ENCODE peak calls at places on chromosome 7, in six cellular contexts. One of them, this sample, is unnamed.

GRCh38 chr7:92680458-92680857 is 90.3 kb upstream of the FAM133B start:
- DNase-seq in astrocyte: no peak
- DNase-seq in heart left ventricle: no peak
- DNase-seq in cardiac fibroblast: no peak
- DNase-seq in neural progenitor cell: no peak
- DNase-seq in left ventricle myocardium inferior: no peak
- DNase-seq in this sample: no peak

GRCh38 chr7:67692425-67692824 is 695.8 kb downstream of the TYW1 start:
- DNase-seq in astrocyte: peak
- DNase-seq in heart left ventricle: no peak
- DNase-seq in cardiac fibroblast: peak
- DNase-seq in neural progenitor cell: no peak
- DNase-seq in left ventricle myocardium inferior: no peak
- DNase-seq in this sample: no peak

GRCh38 chr7:1917221-1918062 is 247.4 kb downstream of the ELFN1 start:
- DNase-seq in astrocyte: peak
- DNase-seq in heart left ventricle: no peak
- DNase-seq in cardiac fibroblast: peak
- DNase-seq in neural progenitor cell: no peak
- DNase-seq in left ventricle myocardium inferior: no peak
- DNase-seq in this sample: no peak

GRCh38 chr7:4416436-4417092 is 265.5 kb upstream of the FOXK1 start:
- DNase-seq in astrocyte: peak
- DNase-seq in heart left ventricle: no peak
- DNase-seq in cardiac fibroblast: no peak
- DNase-seq in neural progenitor cell: no peak
- DNase-seq in left ventricle myocardium inferior: peak
- DNase-seq in this sample: no peak

GRCh38 chr7:12403287-12404181 is at the start of gene VWDE:
- DNase-seq in astrocyte: peak
- DNase-seq in heart left ventricle: no peak
- DNase-seq in cardiac fibroblast: peak
- DNase-seq in neural progenitor cell: peak
- DNase-seq in left ventricle myocardium inferior: no peak
- DNase-seq in this sample: peak

GRCh38 chr7:55690-56248 is 136.6 kb upstream of the FAM20C start:
- DNase-seq in astrocyte: no peak
- DNase-seq in heart left ventricle: peak
- DNase-seq in cardiac fibroblast: no peak
- DNase-seq in neural progenitor cell: no peak
- DNase-seq in left ventricle myocardium inferior: no peak
- DNase-seq in this sample: no peak

GRCh38 chr7:79820387-79820786 is 314.2 kb upstream of the GNAI1 start:
- DNase-seq in astrocyte: peak
- DNase-seq in heart left ventricle: peak
- DNase-seq in cardiac fibroblast: peak
- DNase-seq in neural progenitor cell: peak
- DNase-seq in left ventricle myocardium inferior: peak
- DNase-seq in this sample: peak

GRCh38 chr7:70410134-70410750 is 721.7 kb upstream of the GALNT17 start:
- DNase-seq in astrocyte: no peak
- DNase-seq in heart left ventricle: no peak
- DNase-seq in cardiac fibroblast: no peak
- DNase-seq in neural progenitor cell: no peak
- DNase-seq in left ventricle myocardium inferior: no peak
- DNase-seq in this sample: no peak

GRCh38 chr7:13990319-13990983 is 985 bp upstream of the ETV1 start:
- DNase-seq in astrocyte: peak
- DNase-seq in heart left ventricle: peak
- DNase-seq in cardiac fibroblast: peak
- DNase-seq in neural progenitor cell: peak
- DNase-seq in left ventricle myocardium inferior: peak
- DNase-seq in this sample: peak

GRCh38 chr7:48250441-48250951 is 79.2 kb downstream of the ABCA13 start:
- DNase-seq in astrocyte: peak
- DNase-seq in heart left ventricle: no peak
- DNase-seq in cardiac fibroblast: peak
- DNase-seq in neural progenitor cell: peak
- DNase-seq in left ventricle myocardium inferior: no peak
- DNase-seq in this sample: no peak

GRCh38 chr7:101728888-101729883 is 88.2 kb upstream of the CUX1 start:
- DNase-seq in astrocyte: peak
- DNase-seq in heart left ventricle: no peak
- DNase-seq in cardiac fibroblast: peak
- DNase-seq in neural progenitor cell: no peak
- DNase-seq in left ventricle myocardium inferior: no peak
- DNase-seq in this sample: no peak

GRCh38 chr7:3861941-3862340 is 560.9 kb downstream of the SDK1 start:
- DNase-seq in astrocyte: peak
- DNase-seq in heart left ventricle: peak
- DNase-seq in cardiac fibroblast: peak
- DNase-seq in neural progenitor cell: no peak
- DNase-seq in left ventricle myocardium inferior: no peak
- DNase-seq in this sample: no peak

GRCh38 chr7:152144557-152145245 is 119.2 kb downstream of the GALNT11 start:
- DNase-seq in astrocyte: no peak
- DNase-seq in heart left ventricle: no peak
- DNase-seq in cardiac fibroblast: no peak
- DNase-seq in neural progenitor cell: no peak
- DNase-seq in left ventricle myocardium inferior: no peak
- DNase-seq in this sample: no peak

GRCh38 chr7:83410989-83411591 is 237.8 kb downstream of the SEMA3E start:
- DNase-seq in astrocyte: peak
- DNase-seq in heart left ventricle: no peak
- DNase-seq in cardiac fibroblast: peak
- DNase-seq in neural progenitor cell: peak
- DNase-seq in left ventricle myocardium inferior: no peak
- DNase-seq in this sample: no peak

GRCh38 chr7:19146699-19147098 is 1.5 kb upstream of the FERD3L start:
- DNase-seq in astrocyte: peak
- DNase-seq in heart left ventricle: no peak
- DNase-seq in cardiac fibroblast: peak
- DNase-seq in neural progenitor cell: peak
- DNase-seq in left ventricle myocardium inferior: no peak
- DNase-seq in this sample: no peak

GRCh38 chr7:82044497-82045080 is 274.7 kb upstream of the HGF start:
- DNase-seq in astrocyte: peak
- DNase-seq in heart left ventricle: peak
- DNase-seq in cardiac fibroblast: peak
- DNase-seq in neural progenitor cell: peak
- DNase-seq in left ventricle myocardium inferior: no peak
- DNase-seq in this sample: no peak

GRCh38 chr7:84105582-84105981 is 89.0 kb downstream of the SEMA3A start:
- DNase-seq in astrocyte: no peak
- DNase-seq in heart left ventricle: no peak
- DNase-seq in cardiac fibroblast: peak
- DNase-seq in neural progenitor cell: no peak
- DNase-seq in left ventricle myocardium inferior: no peak
- DNase-seq in this sample: no peak

GRCh38 chr7:34160261-34160752 is 255.0 kb downstream of the BMPER start:
- DNase-seq in astrocyte: peak
- DNase-seq in heart left ventricle: no peak
- DNase-seq in cardiac fibroblast: peak
- DNase-seq in neural progenitor cell: no peak
- DNase-seq in left ventricle myocardium inferior: no peak
- DNase-seq in this sample: no peak

GRCh38 chr7:116942503-116942902 is 10.8 kb upstream of the ST7 start:
- DNase-seq in astrocyte: no peak
- DNase-seq in heart left ventricle: no peak
- DNase-seq in cardiac fibroblast: no peak
- DNase-seq in neural progenitor cell: no peak
- DNase-seq in left ventricle myocardium inferior: no peak
- DNase-seq in this sample: no peak

GRCh38 chr7:38291117-38291647 is 17.7 kb upstream of the TARP start:
- DNase-seq in astrocyte: no peak
- DNase-seq in heart left ventricle: no peak
- DNase-seq in cardiac fibroblast: no peak
- DNase-seq in neural progenitor cell: no peak
- DNase-seq in left ventricle myocardium inferior: no peak
- DNase-seq in this sample: no peak

GRCh38 chr7:24882989-24883631 is 96.9 kb downstream of the OSBPL3 start:
- DNase-seq in astrocyte: peak
- DNase-seq in heart left ventricle: peak
- DNase-seq in cardiac fibroblast: peak
- DNase-seq in neural progenitor cell: no peak
- DNase-seq in left ventricle myocardium inferior: peak
- DNase-seq in this sample: no peak

DNA sequence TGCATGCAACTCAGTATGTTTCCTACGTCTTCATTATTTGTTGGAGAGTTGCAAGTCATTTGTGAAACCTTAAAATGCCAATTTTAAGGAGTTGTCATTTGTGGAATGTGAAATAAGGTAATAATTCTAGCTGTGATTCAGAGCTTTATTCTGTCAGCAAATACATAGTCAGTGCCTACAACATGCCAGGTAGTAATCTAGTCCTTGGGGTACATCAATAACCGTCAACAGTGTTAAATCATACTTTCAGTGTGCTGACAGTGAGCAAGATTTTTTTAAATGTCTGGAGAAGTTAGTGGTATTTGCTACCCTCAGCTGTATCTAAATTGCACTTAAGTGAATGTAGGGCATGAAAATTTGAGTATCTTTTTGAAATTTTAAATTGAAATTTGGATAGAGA is 36.7 kb downstream of the MPLKIP start:
- DNase-seq in astrocyte: no peak
- DNase-seq in heart left ventricle: no peak
- DNase-seq in cardiac fibroblast: no peak
- DNase-seq in neural progenitor cell: no peak
- DNase-seq in left ventricle myocardium inferior: no peak
- DNase-seq in this sample: no peak
- TF ChIP-seq CTCF in astrocyte: no peak
- TF ChIP-seq CTCF in heart left ventricle: no peak
- TF ChIP-seq CTCF in cardiac fibroblast: no peak
- TF ChIP-seq CTCF in neural progenitor cell: no peak
- TF ChIP-seq CTCF in left ventricle myocardium inferior: no peak
- TF ChIP-seq CTCF in this sample: no peak

GRCh38 chr7:106737202-106737562 is 76.2 kb upstream of the CCDC71L start:
- DNase-seq in astrocyte: peak
- DNase-seq in heart left ventricle: no peak
- DNase-seq in cardiac fibroblast: peak
- DNase-seq in neural progenitor cell: no peak
- DNase-seq in left ventricle myocardium inferior: no peak
- DNase-seq in this sample: no peak
- TF ChIP-seq CTCF in astrocyte: peak
- TF ChIP-seq CTCF in heart left ventricle: peak
- TF ChIP-seq CTCF in cardiac fibroblast: peak
- TF ChIP-seq CTCF in neural progenitor cell: peak
- TF ChIP-seq CTCF in left ventricle myocardium inferior: peak
- TF ChIP-seq CTCF in this sample: peak

DNA sequence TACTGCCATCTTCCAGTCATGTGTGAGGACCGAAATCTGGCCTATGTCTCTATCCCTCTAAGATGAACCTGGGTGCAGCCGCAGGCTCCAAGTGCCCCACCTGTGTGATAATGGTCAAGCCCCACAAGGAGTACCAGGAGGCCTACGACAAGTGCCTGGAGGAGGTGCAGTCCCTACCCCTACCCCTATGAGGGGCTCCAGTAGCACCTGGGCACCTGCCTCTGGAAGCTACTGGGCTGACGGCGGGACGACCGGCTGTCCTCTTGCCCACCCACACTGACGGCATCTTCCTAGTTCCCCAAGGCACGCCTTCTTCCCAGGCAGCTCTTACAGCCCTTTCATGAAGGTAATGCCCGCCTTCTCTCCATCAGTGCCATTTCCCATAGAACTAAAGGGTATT is 47.4 kb downstream of the HOXA1 start:
- DNase-seq in astrocyte: no peak
- DNase-seq in heart left ventricle: no peak
- DNase-seq in cardiac fibroblast: no peak
- DNase-seq in neural progenitor cell: no peak
- DNase-seq in left ventricle myocardium inferior: no peak
- DNase-seq in this sample: no peak
- TF ChIP-seq CTCF in astrocyte: no peak
- TF ChIP-seq CTCF in heart left ventricle: no peak
- TF ChIP-seq CTCF in cardiac fibroblast: no peak
- TF ChIP-seq CTCF in neural progenitor cell: no peak
- TF ChIP-seq CTCF in left ventricle myocardium inferior: no peak
- TF ChIP-seq CTCF in this sample: no peak

GRCh38 chr7:44286182-44286617 is 39.2 kb downstream of the CAMK2B start:
- DNase-seq in astrocyte: no peak
- DNase-seq in heart left ventricle: peak
- DNase-seq in cardiac fibroblast: no peak
- DNase-seq in neural progenitor cell: no peak
- DNase-seq in left ventricle myocardium inferior: peak
- DNase-seq in this sample: peak
- TF ChIP-seq CTCF in astrocyte: no peak
- TF ChIP-seq CTCF in heart left ventricle: no peak
- TF ChIP-seq CTCF in cardiac fibroblast: no peak
- TF ChIP-seq CTCF in neural progenitor cell: peak
- TF ChIP-seq CTCF in left ventricle myocardium inferior: peak
- TF ChIP-seq CTCF in this sample: no peak

GRCh38 chr7:25944777-25945176 is 207.2 kb upstream of the NFE2L3 start:
- DNase-seq in astrocyte: no peak
- DNase-seq in heart left ventricle: no peak
- DNase-seq in cardiac fibroblast: no peak
- DNase-seq in neural progenitor cell: no peak
- DNase-seq in left ventricle myocardium inferior: no peak
- DNase-seq in this sample: no peak

GRCh38 chr7:25947669-25948516 is 204.1 kb upstream of the NFE2L3 start:
- DNase-seq in astrocyte: no peak
- DNase-seq in heart left ventricle: no peak
- DNase-seq in cardiac fibroblast: no peak
- DNase-seq in neural progenitor cell: no peak
- DNase-seq in left ventricle myocardium inferior: no peak
- DNase-seq in this sample: no peak

GRCh38 chr7:25945608-25946007 is 206.4 kb upstream of the NFE2L3 start:
- DNase-seq in astrocyte: no peak
- DNase-seq in heart left ventricle: no peak
- DNase-seq in cardiac fibroblast: no peak
- DNase-seq in neural progenitor cell: no peak
- DNase-seq in left ventricle myocardium inferior: no peak
- DNase-seq in this sample: no peak

GRCh38 chr7:25945181-25945580 is 206.8 kb upstream of the NFE2L3 start:
- DNase-seq in astrocyte: no peak
- DNase-seq in heart left ventricle: no peak
- DNase-seq in cardiac fibroblast: peak
- DNase-seq in neural progenitor cell: no peak
- DNase-seq in left ventricle myocardium inferior: no peak
- DNase-seq in this sample: no peak

DNA sequence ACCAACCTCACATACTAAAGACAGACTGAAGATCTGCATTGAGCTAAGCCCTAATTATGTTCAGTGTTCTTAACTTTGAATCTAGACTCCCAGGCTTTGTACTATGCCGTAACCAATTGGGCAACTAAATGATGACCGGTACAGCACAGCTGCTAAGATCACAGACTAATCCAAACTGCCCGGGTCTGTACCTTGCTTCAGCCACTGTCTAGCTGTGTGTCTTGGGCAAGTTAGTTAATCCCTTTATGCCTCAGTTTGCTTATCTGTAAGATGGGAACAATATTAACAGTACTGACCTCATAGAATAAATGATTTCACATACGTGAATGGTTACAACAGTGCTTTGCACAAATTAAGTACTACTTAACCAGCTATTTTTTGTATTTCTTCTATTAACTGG is 205.8 kb upstream of the NFE2L3 start:
- DNase-seq in astrocyte: no peak
- DNase-seq in heart left ventricle: no peak
- DNase-seq in cardiac fibroblast: no peak
- DNase-seq in neural progenitor cell: no peak
- DNase-seq in left ventricle myocardium inferior: no peak
- DNase-seq in this sample: no peak
- TF ChIP-seq CTCF in astrocyte: no peak
- TF ChIP-seq CTCF in heart left ventricle: no peak
- TF ChIP-seq CTCF in cardiac fibroblast: no peak
- TF ChIP-seq CTCF in neural progenitor cell: no peak
- TF ChIP-seq CTCF in left ventricle myocardium inferior: no peak
- TF ChIP-seq CTCF in this sample: no peak

This sample was measured in glutamatergic neuron.